ENCODE peak calls at places on chromosome 18, in ten cellular contexts. One of them, this sample, is unnamed.

GRCh38 chr18:60861575-60861974 is 471.7 kb upstream of the CDH20 start:
- DNase-seq in left ventricle myocardium superior: no peak
- DNase-seq in stimulated activated CD8-positive, alpha-beta memory T cell treated with anti-CD3 and anti-CD28 coated beads, Interleukin-7, amount 100 ng/mL, for 24 hours: no peak
- DNase-seq in HT1080: peak
- DNase-seq in cerebellar nuclear complex: no peak
- DNase-seq in T-helper 2 cell: no peak
- DNase-seq in NCI-H2081: no peak
- DNase-seq in NCI-H1930: no peak
- DNase-seq in ovary: no peak
- DNase-seq in WTC11: no peak
- DNase-seq in this sample: no peak

GRCh38 chr18:46211816-46212215 is 107.6 kb downstream of the HAUS1 start:
- DNase-seq in left ventricle myocardium superior: no peak
- DNase-seq in stimulated activated CD8-positive, alpha-beta memory T cell treated with anti-CD3 and anti-CD28 coated beads, Interleukin-7, amount 100 ng/mL, for 24 hours: no peak
- DNase-seq in HT1080: peak
- DNase-seq in cerebellar nuclear complex: no peak
- DNase-seq in T-helper 2 cell: peak
- DNase-seq in NCI-H2081: no peak
- DNase-seq in NCI-H1930: no peak
- DNase-seq in ovary: no peak
- DNase-seq in WTC11: no peak
- DNase-seq in this sample: no peak

GRCh38 chr18:23207191-23207955 is 72.1 kb downstream of the CABLES1 start:
- DNase-seq in left ventricle myocardium superior: no peak
- DNase-seq in stimulated activated CD8-positive, alpha-beta memory T cell treated with anti-CD3 and anti-CD28 coated beads, Interleukin-7, amount 100 ng/mL, for 24 hours: no peak
- DNase-seq in HT1080: peak
- DNase-seq in cerebellar nuclear complex: no peak
- DNase-seq in T-helper 2 cell: peak
- DNase-seq in NCI-H2081: no peak
- DNase-seq in NCI-H1930: no peak
- DNase-seq in ovary: no peak
- DNase-seq in WTC11: no peak
- DNase-seq in this sample: no peak

GRCh38 chr18:76766429-76766828 is 55.9 kb upstream of the ZNF236 start:
- DNase-seq in left ventricle myocardium superior: no peak
- DNase-seq in stimulated activated CD8-positive, alpha-beta memory T cell treated with anti-CD3 and anti-CD28 coated beads, Interleukin-7, amount 100 ng/mL, for 24 hours: no peak
- DNase-seq in HT1080: no peak
- DNase-seq in cerebellar nuclear complex: no peak
- DNase-seq in T-helper 2 cell: no peak
- DNase-seq in NCI-H2081: no peak
- DNase-seq in NCI-H1930: no peak
- DNase-seq in ovary: no peak
- DNase-seq in WTC11: no peak
- DNase-seq in this sample: no peak

GRCh38 chr18:40215981-40216380 is 1739.1 kb upstream of the PIK3C3 start:
- DNase-seq in left ventricle myocardium superior: no peak
- DNase-seq in stimulated activated CD8-positive, alpha-beta memory T cell treated with anti-CD3 and anti-CD28 coated beads, Interleukin-7, amount 100 ng/mL, for 24 hours: no peak
- DNase-seq in HT1080: peak
- DNase-seq in cerebellar nuclear complex: no peak
- DNase-seq in T-helper 2 cell: no peak
- DNase-seq in NCI-H2081: no peak
- DNase-seq in NCI-H1930: no peak
- DNase-seq in ovary: no peak
- DNase-seq in WTC11: no peak
- DNase-seq in this sample: no peak

GRCh38 chr18:42860011-42860410 is 255.5 kb downstream of the RIT2 start:
- DNase-seq in left ventricle myocardium superior: no peak
- DNase-seq in stimulated activated CD8-positive, alpha-beta memory T cell treated with anti-CD3 and anti-CD28 coated beads, Interleukin-7, amount 100 ng/mL, for 24 hours: no peak
- DNase-seq in HT1080: peak
- DNase-seq in cerebellar nuclear complex: no peak
- DNase-seq in T-helper 2 cell: no peak
- DNase-seq in NCI-H2081: no peak
- DNase-seq in NCI-H1930: no peak
- DNase-seq in ovary: no peak
- DNase-seq in WTC11: no peak
- DNase-seq in this sample: no peak

GRCh38 chr18:79332601-79333000 is 63.1 kb upstream of the NFATC1 start:
- DNase-seq in left ventricle myocardium superior: no peak
- DNase-seq in stimulated activated CD8-positive, alpha-beta memory T cell treated with anti-CD3 and anti-CD28 coated beads, Interleukin-7, amount 100 ng/mL, for 24 hours: no peak
- DNase-seq in HT1080: no peak
- DNase-seq in cerebellar nuclear complex: no peak
- DNase-seq in T-helper 2 cell: no peak
- DNase-seq in NCI-H2081: no peak
- DNase-seq in NCI-H1930: no peak
- DNase-seq in ovary: no peak
- DNase-seq in WTC11: no peak
- DNase-seq in this sample: peak

GRCh38 chr18:21672868-21673267 is 31.7 kb downstream of the ABHD3 start:
- DNase-seq in left ventricle myocardium superior: peak
- DNase-seq in stimulated activated CD8-positive, alpha-beta memory T cell treated with anti-CD3 and anti-CD28 coated beads, Interleukin-7, amount 100 ng/mL, for 24 hours: no peak
- DNase-seq in HT1080: peak
- DNase-seq in cerebellar nuclear complex: peak
- DNase-seq in T-helper 2 cell: no peak
- DNase-seq in NCI-H2081: no peak
- DNase-seq in NCI-H1930: no peak
- DNase-seq in ovary: no peak
- DNase-seq in WTC11: no peak
- DNase-seq in this sample: no peak

GRCh38 chr18:62716679-62717058 is 1.3 kb downstream of the PHLPP1 start:
- DNase-seq in left ventricle myocardium superior: peak
- DNase-seq in stimulated activated CD8-positive, alpha-beta memory T cell treated with anti-CD3 and anti-CD28 coated beads, Interleukin-7, amount 100 ng/mL, for 24 hours: no peak
- DNase-seq in HT1080: peak
- DNase-seq in cerebellar nuclear complex: no peak
- DNase-seq in T-helper 2 cell: peak
- DNase-seq in NCI-H2081: peak
- DNase-seq in NCI-H1930: peak
- DNase-seq in ovary: peak
- DNase-seq in WTC11: peak
- DNase-seq in this sample: no peak

GRCh38 chr18:3248670-3249359 is 1.2 kb downstream of the MYL12A start:
- DNase-seq in left ventricle myocardium superior: no peak
- DNase-seq in stimulated activated CD8-positive, alpha-beta memory T cell treated with anti-CD3 and anti-CD28 coated beads, Interleukin-7, amount 100 ng/mL, for 24 hours: no peak
- DNase-seq in HT1080: peak
- DNase-seq in cerebellar nuclear complex: no peak
- DNase-seq in T-helper 2 cell: peak
- DNase-seq in NCI-H2081: no peak
- DNase-seq in NCI-H1930: no peak
- DNase-seq in ovary: no peak
- DNase-seq in WTC11: no peak
- DNase-seq in this sample: no peak

GRCh38 chr18:22538463-22538862 is 120.7 kb upstream of the CTAGE1 start:
- DNase-seq in left ventricle myocardium superior: peak
- DNase-seq in stimulated activated CD8-positive, alpha-beta memory T cell treated with anti-CD3 and anti-CD28 coated beads, Interleukin-7, amount 100 ng/mL, for 24 hours: no peak
- DNase-seq in HT1080: no peak
- DNase-seq in cerebellar nuclear complex: no peak
- DNase-seq in T-helper 2 cell: no peak
- DNase-seq in NCI-H2081: no peak
- DNase-seq in NCI-H1930: no peak
- DNase-seq in ovary: no peak
- DNase-seq in WTC11: no peak
- DNase-seq in this sample: no peak

GRCh38 chr18:65363006-65363405 is 387.8 kb upstream of the CDH7 start:
- DNase-seq in left ventricle myocardium superior: no peak
- DNase-seq in stimulated activated CD8-positive, alpha-beta memory T cell treated with anti-CD3 and anti-CD28 coated beads, Interleukin-7, amount 100 ng/mL, for 24 hours: no peak
- DNase-seq in HT1080: no peak
- DNase-seq in cerebellar nuclear complex: no peak
- DNase-seq in T-helper 2 cell: no peak
- DNase-seq in NCI-H2081: no peak
- DNase-seq in NCI-H1930: no peak
- DNase-seq in ovary: no peak
- DNase-seq in WTC11: no peak
- DNase-seq in this sample: no peak

GRCh38 chr18:67710639-67711038 is 194.1 kb upstream of the DSEL start:
- DNase-seq in left ventricle myocardium superior: no peak
- DNase-seq in stimulated activated CD8-positive, alpha-beta memory T cell treated with anti-CD3 and anti-CD28 coated beads, Interleukin-7, amount 100 ng/mL, for 24 hours: no peak
- DNase-seq in HT1080: no peak
- DNase-seq in cerebellar nuclear complex: no peak
- DNase-seq in T-helper 2 cell: no peak
- DNase-seq in NCI-H2081: no peak
- DNase-seq in NCI-H1930: no peak
- DNase-seq in ovary: no peak
- DNase-seq in WTC11: peak
- DNase-seq in this sample: no peak

GRCh38 chr18:51066273-51066672 is 36.3 kb downstream of the SMAD4 start:
- DNase-seq in left ventricle myocardium superior: no peak
- DNase-seq in stimulated activated CD8-positive, alpha-beta memory T cell treated with anti-CD3 and anti-CD28 coated beads, Interleukin-7, amount 100 ng/mL, for 24 hours: no peak
- DNase-seq in HT1080: no peak
- DNase-seq in cerebellar nuclear complex: no peak
- DNase-seq in T-helper 2 cell: no peak
- DNase-seq in NCI-H2081: no peak
- DNase-seq in NCI-H1930: no peak
- DNase-seq in ovary: no peak
- DNase-seq in WTC11: no peak
- DNase-seq in this sample: no peak

GRCh38 chr18:23094411-23095165 is 40.7 kb upstream of the CABLES1 start:
- DNase-seq in left ventricle myocardium superior: no peak
- DNase-seq in stimulated activated CD8-positive, alpha-beta memory T cell treated with anti-CD3 and anti-CD28 coated beads, Interleukin-7, amount 100 ng/mL, for 24 hours: no peak
- DNase-seq in HT1080: no peak
- DNase-seq in cerebellar nuclear complex: no peak
- DNase-seq in T-helper 2 cell: no peak
- DNase-seq in NCI-H2081: no peak
- DNase-seq in NCI-H1930: no peak
- DNase-seq in ovary: no peak
- DNase-seq in WTC11: no peak
- DNase-seq in this sample: no peak

GRCh38 chr18:13165636-13166423 is 52.7 kb upstream of the LDLRAD4 start:
- DNase-seq in left ventricle myocardium superior: no peak
- DNase-seq in stimulated activated CD8-positive, alpha-beta memory T cell treated with anti-CD3 and anti-CD28 coated beads, Interleukin-7, amount 100 ng/mL, for 24 hours: no peak
- DNase-seq in HT1080: no peak
- DNase-seq in cerebellar nuclear complex: no peak
- DNase-seq in T-helper 2 cell: no peak
- DNase-seq in NCI-H2081: no peak
- DNase-seq in NCI-H1930: no peak
- DNase-seq in ovary: no peak
- DNase-seq in WTC11: peak
- DNase-seq in this sample: no peak

GRCh38 chr18:9542924-9543323 is 67.6 kb downstream of the RALBP1 start:
- DNase-seq in left ventricle myocardium superior: no peak
- DNase-seq in stimulated activated CD8-positive, alpha-beta memory T cell treated with anti-CD3 and anti-CD28 coated beads, Interleukin-7, amount 100 ng/mL, for 24 hours: no peak
- DNase-seq in HT1080: no peak
- DNase-seq in cerebellar nuclear complex: no peak
- DNase-seq in T-helper 2 cell: no peak
- DNase-seq in NCI-H2081: no peak
- DNase-seq in NCI-H1930: no peak
- DNase-seq in ovary: no peak
- DNase-seq in WTC11: no peak
- DNase-seq in this sample: no peak

GRCh38 chr18:64982414-64983096 is 768.3 kb upstream of the CDH7 start:
- DNase-seq in left ventricle myocardium superior: no peak
- DNase-seq in stimulated activated CD8-positive, alpha-beta memory T cell treated with anti-CD3 and anti-CD28 coated beads, Interleukin-7, amount 100 ng/mL, for 24 hours: no peak
- DNase-seq in HT1080: no peak
- DNase-seq in cerebellar nuclear complex: no peak
- DNase-seq in T-helper 2 cell: no peak
- DNase-seq in NCI-H2081: no peak
- DNase-seq in NCI-H1930: no peak
- DNase-seq in ovary: no peak
- DNase-seq in WTC11: no peak
- DNase-seq in this sample: no peak

GRCh38 chr18:35641916-35642315 is 60.4 kb downstream of the GALNT1 start:
- DNase-seq in left ventricle myocardium superior: no peak
- DNase-seq in stimulated activated CD8-positive, alpha-beta memory T cell treated with anti-CD3 and anti-CD28 coated beads, Interleukin-7, amount 100 ng/mL, for 24 hours: no peak
- DNase-seq in HT1080: no peak
- DNase-seq in cerebellar nuclear complex: no peak
- DNase-seq in T-helper 2 cell: no peak
- DNase-seq in NCI-H2081: no peak
- DNase-seq in NCI-H1930: no peak
- DNase-seq in ovary: no peak
- DNase-seq in WTC11: no peak
- DNase-seq in this sample: no peak

GRCh38 chr18:3321133-3321812 is 59.3 kb downstream of the MYL12B start:
- DNase-seq in left ventricle myocardium superior: no peak
- DNase-seq in stimulated activated CD8-positive, alpha-beta memory T cell treated with anti-CD3 and anti-CD28 coated beads, Interleukin-7, amount 100 ng/mL, for 24 hours: no peak
- DNase-seq in HT1080: peak
- DNase-seq in cerebellar nuclear complex: no peak
- DNase-seq in T-helper 2 cell: no peak
- DNase-seq in NCI-H2081: no peak
- DNase-seq in NCI-H1930: no peak
- DNase-seq in ovary: no peak
- DNase-seq in WTC11: no peak
- DNase-seq in this sample: no peak

GRCh38 chr18:49762191-49763077 is 50.9 kb downstream of the ACAA2 start:
- DNase-seq in left ventricle myocardium superior: no peak
- DNase-seq in stimulated activated CD8-positive, alpha-beta memory T cell treated with anti-CD3 and anti-CD28 coated beads, Interleukin-7, amount 100 ng/mL, for 24 hours: no peak
- DNase-seq in HT1080: no peak
- DNase-seq in cerebellar nuclear complex: no peak
- DNase-seq in T-helper 2 cell: no peak
- DNase-seq in NCI-H2081: no peak
- DNase-seq in NCI-H1930: no peak
- DNase-seq in ovary: no peak
- DNase-seq in WTC11: no peak
- DNase-seq in this sample: no peak

GRCh38 chr18:32732165-32732564 is 40.7 kb downstream of the KLHL14 start:
- DNase-seq in left ventricle myocardium superior: no peak
- DNase-seq in stimulated activated CD8-positive, alpha-beta memory T cell treated with anti-CD3 and anti-CD28 coated beads, Interleukin-7, amount 100 ng/mL, for 24 hours: no peak
- DNase-seq in HT1080: no peak
- DNase-seq in cerebellar nuclear complex: no peak
- DNase-seq in T-helper 2 cell: no peak
- DNase-seq in NCI-H2081: no peak
- DNase-seq in NCI-H1930: no peak
- DNase-seq in ovary: no peak
- DNase-seq in WTC11: no peak
- DNase-seq in this sample: no peak

GRCh38 chr18:46166261-46166970 is 62.2 kb downstream of the HAUS1 start:
- DNase-seq in left ventricle myocardium superior: no peak
- DNase-seq in stimulated activated CD8-positive, alpha-beta memory T cell treated with anti-CD3 and anti-CD28 coated beads, Interleukin-7, amount 100 ng/mL, for 24 hours: no peak
- DNase-seq in HT1080: no peak
- DNase-seq in cerebellar nuclear complex: no peak
- DNase-seq in T-helper 2 cell: no peak
- DNase-seq in NCI-H2081: no peak
- DNase-seq in NCI-H1930: no peak
- DNase-seq in ovary: no peak
- DNase-seq in WTC11: peak
- DNase-seq in this sample: no peak

GRCh38 chr18:79599503-79599931 is 80.1 kb upstream of the CTDP1 start:
- DNase-seq in left ventricle myocardium superior: peak
- DNase-seq in stimulated activated CD8-positive, alpha-beta memory T cell treated with anti-CD3 and anti-CD28 coated beads, Interleukin-7, amount 100 ng/mL, for 24 hours: no peak
- DNase-seq in HT1080: no peak
- DNase-seq in cerebellar nuclear complex: no peak
- DNase-seq in T-helper 2 cell: no peak
- DNase-seq in NCI-H2081: no peak
- DNase-seq in NCI-H1930: no peak
- DNase-seq in ovary: peak
- DNase-seq in WTC11: no peak
- DNase-seq in this sample: no peak

GRCh38 chr18:77397617-77398016 is 148.0 kb downstream of the GALR1 start:
- DNase-seq in left ventricle myocardium superior: no peak
- DNase-seq in stimulated activated CD8-positive, alpha-beta memory T cell treated with anti-CD3 and anti-CD28 coated beads, Interleukin-7, amount 100 ng/mL, for 24 hours: no peak
- DNase-seq in HT1080: no peak
- DNase-seq in cerebellar nuclear complex: no peak
- DNase-seq in T-helper 2 cell: no peak
- DNase-seq in NCI-H2081: no peak
- DNase-seq in NCI-H1930: no peak
- DNase-seq in ovary: no peak
- DNase-seq in WTC11: no peak
- DNase-seq in this sample: no peak

GRCh38 chr18:10122116-10122515 is 208.3 kb downstream of the VAPA start:
- DNase-seq in left ventricle myocardium superior: no peak
- DNase-seq in stimulated activated CD8-positive, alpha-beta memory T cell treated with anti-CD3 and anti-CD28 coated beads, Interleukin-7, amount 100 ng/mL, for 24 hours: no peak
- DNase-seq in HT1080: peak
- DNase-seq in cerebellar nuclear complex: no peak
- DNase-seq in T-helper 2 cell: peak
- DNase-seq in NCI-H2081: peak
- DNase-seq in NCI-H1930: peak
- DNase-seq in ovary: no peak
- DNase-seq in WTC11: no peak
- DNase-seq in this sample: peak

GRCh38 chr18:67514465-67514864 is 2.1 kb downstream of the DSEL start:
- DNase-seq in left ventricle myocardium superior: no peak
- DNase-seq in stimulated activated CD8-positive, alpha-beta memory T cell treated with anti-CD3 and anti-CD28 coated beads, Interleukin-7, amount 100 ng/mL, for 24 hours: no peak
- DNase-seq in HT1080: no peak
- DNase-seq in cerebellar nuclear complex: no peak
- DNase-seq in T-helper 2 cell: no peak
- DNase-seq in NCI-H2081: no peak
- DNase-seq in NCI-H1930: no peak
- DNase-seq in ovary: no peak
- DNase-seq in WTC11: no peak
- DNase-seq in this sample: no peak

GRCh38 chr18:73948497-73948896 is 199.1 kb downstream of the FBXO15 start:
- DNase-seq in left ventricle myocardium superior: no peak
- DNase-seq in stimulated activated CD8-positive, alpha-beta memory T cell treated with anti-CD3 and anti-CD28 coated beads, Interleukin-7, amount 100 ng/mL, for 24 hours: no peak
- DNase-seq in HT1080: peak
- DNase-seq in cerebellar nuclear complex: no peak
- DNase-seq in T-helper 2 cell: no peak
- DNase-seq in NCI-H2081: no peak
- DNase-seq in NCI-H1930: no peak
- DNase-seq in ovary: no peak
- DNase-seq in WTC11: no peak
- DNase-seq in this sample: no peak